ENCODE peak calls at places on chromosomes 2 and 18, in four cellular contexts. C is HTR-8/SVneo, W is Right ventricle myocardium superior, M is AG04450. U is an unnamed sample.

GRCh38 chr2:39469807-39470206 is 32.7 kb upstream of the MAP4K3 start:
- DNase-seq in C (peak; percentile 38), W (no peak), M (peak; percentile 38), U (no peak)

GRCh38 chr2:167478196-167478595 is 589.9 kb downstream of the XIRP2 start:
- DNase-seq in C (no peak), W (no peak), M (no peak), U (no peak)

GRCh38 chr2:201618744-201619654 is 24.3 kb downstream of the TMEM237 start:
- DNase-seq in C (no peak), W (peak; percentile 90), M (peak; percentile 59), U (no peak)

GRCh38 chr2:120541972-120542670 is 193.5 kb upstream of the GLI2 start:
- DNase-seq in C (no peak), W (no peak), M (no peak), U (no peak)

GRCh38 chr2:2234398-2234797 is 96.7 kb downstream of the MYT1L start:
- DNase-seq in C (no peak), W (no peak), M (no peak), U (no peak)

GRCh38 chr18:9615973-9616559 is 1.7 kb upstream of the PPP4R1 start:
- DNase-seq in C (no peak), W (no peak), M (no peak), U (no peak)

GRCh38 chr18:67652296-67652695 is 135.8 kb upstream of the DSEL start:
- DNase-seq in C (no peak), W (no peak), M (no peak), U (no peak)

GRCh38 chr2:231056453-231057416 is at the start of gene PSMD1:
- DNase-seq in C (peak; percentile 94), W (peak; percentile 95), M (peak; percentile 88), U (peak; percentile 97)

GRCh38 chr2:40257812-40258457 is 194.0 kb downstream of the SLC8A1 start:
- DNase-seq in C (no peak), W (no peak), M (no peak), U (no peak)

GRCh38 chr2:161122772-161123530 is 37.3 kb upstream of the TANK start:
- DNase-seq in C (peak; percentile 77), W (no peak), M (peak; percentile 68), U (peak; percentile 59)

GRCh38 chr2:17962874-17963273 is 84.4 kb downstream of the KCNS3 start:
- DNase-seq in C (no peak), W (no peak), M (no peak), U (no peak)

GRCh38 chr2:188984126-188984525 is 10.0 kb downstream of the COL3A1 start:
- DNase-seq in C (no peak), W (no peak), M (no peak), U (no peak)

GRCh38 chr2:26692814-26693286 is 328 bp downstream of the KCNK3 start:
- DNase-seq in C (no peak), W (no peak), M (no peak), U (no peak)

GRCh38 chr2:201406077-201406662 is 45.1 kb downstream of the TRAK2 start:
- DNase-seq in C (no peak), W (no peak), M (peak; percentile 39), U (peak; percentile 81)

GRCh38 chr2:25165992-25166618 is 2.3 kb downstream of the POMC start:
- DNase-seq in C (no peak), W (no peak), M (no peak), U (peak; percentile 52)

GRCh38 chr18:48541026-48541746 is 2.4 kb downstream of the CTIF start:
- DNase-seq in C (peak; percentile 38), W (peak; percentile 88), M (no peak), U (peak; percentile 76)

GRCh38 chr2:96408631-96409542 is 73.3 kb downstream of the NCAPH start:
- DNase-seq in C (no peak), W (peak; percentile 83), M (no peak), U (no peak)

GRCh38 chr2:30230479-30230854 is 867 bp upstream of the LBH start:
- DNase-seq in C (peak; percentile 45), W (peak; percentile 65), M (no peak), U (peak; percentile 48)

GRCh38 chr2:227180286-227180685 is 15.9 kb downstream of the COL4A3 start:
- DNase-seq in C (no peak), W (peak; percentile 52), M (no peak), U (no peak)

GRCh38 chr2:127104881-127105655 is 1.9 kb downstream of the BIN1 start:
- DNase-seq in C (no peak), W (no peak), M (no peak), U (no peak)

GRCh38 chr2:218807626-218808025 is 24.0 kb downstream of the PRKAG3 start:
- DNase-seq in C (no peak), W (no peak), M (no peak), U (no peak)

GRCh38 chr2:16385341-16385740 is 280.3 kb downstream of the CYRIA start:
- DNase-seq in C (no peak), W (no peak), M (no peak), U (no peak)

GRCh38 chr18:4821801-4822200 is 366.7 kb upstream of the DLGAP1 start:
- DNase-seq in C (no peak), W (no peak), M (no peak), U (no peak)

GRCh38 chr18:10579079-10579867 is 53.4 kb downstream of the NAPG start:
- DNase-seq in C (peak; percentile 32), W (no peak), M (peak; percentile 27), U (no peak)

GRCh38 chr2:39532933-39533332 is 95.8 kb upstream of the MAP4K3 start:
- DNase-seq in C (no peak), W (no peak), M (no peak), U (no peak)

GRCh38 chr2:227415538-227416424 is 28.0 kb upstream of the SCYGR1 start:
- DNase-seq in C (peak; percentile 73), W (peak; percentile 74), M (no peak), U (peak; percentile 29)

GRCh38 chr2:237600205-237600846 is 9.8 kb upstream of the RAB17 start:
- DNase-seq in C (no peak), W (peak; percentile 78), M (no peak), U (peak; percentile 26)

GRCh38 chr2:163887182-163887581 is 151.4 kb upstream of the FIGN start:
- DNase-seq in C (no peak), W (no peak), M (no peak), U (no peak)

GRCh38 chr2:178530625-178531142 is 50.4 kb downstream of the PLEKHA3 start:
- DNase-seq in C (no peak), W (no peak), M (no peak), U (peak; percentile 10)

GRCh38 chr2:165691615-165692014 is 102.4 kb downstream of the GALNT3 start:
- DNase-seq in C (no peak), W (peak; percentile 46), M (no peak), U (no peak)

GRCh38 chr2:16069663-16069932 is 129.2 kb downstream of the MYCN start:
- DNase-seq in C (no peak), W (no peak), M (no peak), U (no peak)

GRCh38 chr18:10040287-10041011 is 126.6 kb downstream of the VAPA start:
- DNase-seq in C (no peak), W (no peak), M (no peak), U (no peak)

GRCh38 chr2:105561401-105561800 is 162.6 kb upstream of the FHL2 start:
- DNase-seq in C (no peak), W (no peak), M (no peak), U (no peak)

GRCh38 chr2:30691948-30692828 is 115.1 kb downstream of the CAPN13 start:
- DNase-seq in C (no peak), W (no peak), M (no peak), U (no peak)

GRCh38 chr2:156803243-156803642 is 367.1 kb downstream of the GPD2 start:
- DNase-seq in C (no peak), W (no peak), M (no peak), U (no peak)

GRCh38 chr2:26590439-26590838 is 50.7 kb downstream of the CIB4 start:
- DNase-seq in C (no peak), W (no peak), M (no peak), U (no peak)

GRCh38 chr18:58183226-58183625 is 139.2 kb downstream of the NEDD4L start:
- DNase-seq in C (no peak), W (no peak), M (no peak), U (no peak)